ENCODE peak calls at places on chromosomes 7 and 10, in ten cellular contexts. W is tibial nerve, Q is GM12865, U is foreskin fibroblast, P is WERI-Rb-1, C is right atrium auricular region, F is kidney, G is astrocyte of the cerebellum, M is cardiac fibroblast, I is coronary artery. N is an unnamed sample.

GRCh38 chr10:32332299-32332750 is 14.6 kb downstream of the EPC1 start:
- DNase-seq in W (no peak), Q (peak), U (peak), P (no peak), C (no peak), F (no peak), G (no peak), M (peak), I (no peak), N (peak)

GRCh38 chr10:18473424-18474110 is 177.8 kb downstream of the NSUN6 start:
- DNase-seq in W (no peak), Q (no peak), U (no peak), P (no peak), C (no peak), F (no peak), G (no peak), M (peak), I (no peak), N (no peak)

GRCh38 chr10:3978174-3978573 is 193.2 kb upstream of the KLF6 start:
- DNase-seq in W (no peak), Q (no peak), U (peak), P (no peak), C (no peak), F (no peak), G (peak), M (peak), I (no peak), N (peak)

GRCh38 chr10:132642732-132643008 is 105.1 kb downstream of the INPP5A start:
- DNase-seq in W (no peak), Q (no peak), U (no peak), P (no peak), C (no peak), F (no peak), G (no peak), M (no peak), I (no peak), N (no peak)

GRCh38 chr10:18501198-18501597 is 150.2 kb downstream of the NSUN6 start:
- DNase-seq in W (no peak), Q (peak), U (peak), P (no peak), C (no peak), F (no peak), G (no peak), M (peak), I (no peak), N (no peak)

GRCh38 chr7:120926943-120927346 is 23.6 kb upstream of the ING3 start:
- DNase-seq in W (no peak), Q (no peak), U (no peak), P (no peak), C (no peak), F (no peak), G (no peak), M (no peak), I (no peak), N (no peak)

GRCh38 chr7:5426226-5426475 is 2.5 kb upstream of the TNRC18 start:
- DNase-seq in W (no peak), Q (no peak), U (peak), P (no peak), C (no peak), F (no peak), G (no peak), M (peak), I (no peak), N (peak)

GRCh38 chr10:65968871-65969270 is 957.0 kb upstream of the LRRTM3 start:
- DNase-seq in W (no peak), Q (no peak), U (no peak), P (no peak), C (no peak), F (no peak), G (no peak), M (no peak), I (no peak), N (no peak)

GRCh38 chr7:29873644-29874294 is 67.5 kb downstream of the WIPF3 start:
- DNase-seq in W (no peak), Q (no peak), U (no peak), P (no peak), C (no peak), F (no peak), G (no peak), M (no peak), I (no peak), N (peak)

GRCh38 chr10:103853428-103854264 is 1.7 kb downstream of the SH3PXD2A start:
- DNase-seq in W (no peak), Q (no peak), U (peak), P (no peak), C (no peak), F (no peak), G (no peak), M (no peak), I (no peak), N (no peak)

GRCh38 chr7:5041047-5041446 is 4.6 kb upstream of the RBAK start:
- DNase-seq in W (no peak), Q (no peak), U (no peak), P (no peak), C (no peak), F (no peak), G (no peak), M (no peak), I (no peak), N (no peak)

GRCh38 chr7:130982160-130982638 is 248.2 kb upstream of the KLF14 start:
- DNase-seq in W (no peak), Q (peak), U (peak), P (peak), C (no peak), F (no peak), G (no peak), M (peak), I (no peak), N (peak)

GRCh38 chr7:83466187-83466923 is 182.6 kb downstream of the SEMA3E start:
- DNase-seq in W (no peak), Q (no peak), U (no peak), P (no peak), C (no peak), F (no peak), G (no peak), M (no peak), I (no peak), N (no peak)

GRCh38 chr7:83465643-83466042 is 183.3 kb downstream of the SEMA3E start:
- DNase-seq in W (no peak), Q (no peak), U (no peak), P (no peak), C (no peak), F (no peak), G (no peak), M (no peak), I (no peak), N (no peak)

GRCh38 chr7:83468251-83468739 is 180.6 kb downstream of the SEMA3E start:
- DNase-seq in W (peak), Q (peak), U (peak), P (no peak), C (peak), F (peak), G (peak), M (peak), I (no peak), N (peak)

GRCh38 chr7:83467493-83467892 is 181.4 kb downstream of the SEMA3E start:
- DNase-seq in W (no peak), Q (no peak), U (no peak), P (no peak), C (no peak), F (no peak), G (no peak), M (no peak), I (no peak), N (no peak)

DNA sequence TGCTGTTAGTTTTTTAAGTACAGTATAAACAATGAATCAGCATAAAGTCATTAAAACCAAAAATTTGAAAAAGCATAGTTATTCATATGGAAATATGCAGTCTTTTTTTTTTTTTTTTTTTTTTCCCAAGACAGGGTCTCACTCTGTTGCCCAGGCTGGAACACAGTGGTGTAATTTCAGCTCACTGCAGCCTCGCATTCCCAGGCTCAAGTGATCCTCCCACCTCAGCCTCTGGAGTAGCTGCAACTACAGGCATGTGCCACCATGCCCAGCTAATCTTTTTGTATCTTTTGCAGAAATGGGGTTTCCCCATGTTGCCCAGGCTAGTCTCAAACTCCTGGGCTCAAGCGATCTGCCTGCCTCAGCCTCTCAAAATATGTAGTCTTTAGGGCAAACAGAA is 182.0 kb downstream of the SEMA3E start:
- DNase-seq in W (no peak), Q (no peak), U (no peak), P (no peak), C (no peak), F (no peak), G (no peak), M (no peak), I (no peak), N (no peak)
- H3K4me3 ChIP-seq in W (no peak), Q (no peak), U (no peak), P (no peak), C (no peak), F (no peak), G (no peak), M (no peak), I (no peak), N (no peak)

DNA sequence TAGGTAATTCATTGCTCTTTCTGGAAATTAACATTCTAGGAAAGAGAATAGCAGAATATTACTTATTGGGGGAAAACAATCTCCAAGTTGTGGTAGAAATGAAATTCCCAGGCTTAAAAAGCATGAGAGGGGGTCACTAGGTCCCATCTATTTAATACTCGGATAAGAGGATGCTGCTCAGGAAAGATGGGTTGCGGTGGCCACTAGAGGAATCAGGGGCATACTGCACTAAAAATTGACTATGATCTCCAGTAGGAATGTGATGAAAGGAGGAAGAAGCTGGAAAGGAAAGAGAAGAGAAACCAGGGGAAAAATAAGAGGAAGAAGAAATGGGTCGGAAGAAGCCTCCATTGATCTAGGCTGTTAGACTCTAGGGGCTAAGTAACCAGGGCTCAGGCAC is 192.8 kb downstream of the GPAM start:
- DNase-seq in W (no peak), Q (no peak), U (no peak), P (peak), C (no peak), F (no peak), G (no peak), M (peak), I (no peak), N (no peak)
- TF ChIP-seq CTCF in W (no peak), Q (no peak), U (no peak), P (peak), C (no peak), F (no peak), G (peak), M (peak), I (no peak), N (no peak)

DNA sequence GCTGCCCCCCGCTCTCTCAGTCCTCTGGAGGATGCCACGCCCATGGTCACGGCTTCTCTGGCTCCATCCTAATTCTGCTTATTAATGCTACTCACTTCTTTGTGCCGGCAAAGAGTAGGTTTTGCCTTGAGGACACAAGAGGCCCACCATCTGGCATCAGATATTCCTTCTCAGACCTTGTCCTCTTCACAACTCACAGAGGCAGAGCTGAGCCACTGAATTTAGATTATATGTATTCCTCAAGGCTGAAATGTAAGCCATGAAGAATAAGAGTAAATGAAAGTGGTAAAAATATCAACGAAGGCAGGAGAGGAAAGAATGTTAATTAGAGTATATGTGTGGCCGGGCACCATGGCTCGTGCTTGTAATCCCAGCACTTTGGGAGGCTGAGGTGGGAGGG is 6.5 kb downstream of the RBP4 start:
- DNase-seq in W (no peak), Q (no peak), U (no peak), P (no peak), C (no peak), F (no peak), G (no peak), M (no peak), I (no peak), N (no peak)
- H3K4me3 ChIP-seq in W (no peak), Q (no peak), U (no peak), P (no peak), C (no peak), F (no peak), G (no peak), M (no peak), I (no peak), N (no peak)

GRCh38 chr7:144672869-144673268 is 163.0 kb downstream of the TPK1 start:
- DNase-seq in W (no peak), Q (no peak), U (no peak), P (no peak), C (no peak), F (no peak), G (no peak), M (no peak), I (no peak), N (no peak)

GRCh38 chr7:144668503-144668902 is 167.3 kb downstream of the TPK1 start:
- DNase-seq in W (no peak), Q (no peak), U (no peak), P (no peak), C (no peak), F (no peak), G (no peak), M (no peak), I (no peak), N (no peak)

GRCh38 chr7:144671429-144671828 is 164.4 kb downstream of the TPK1 start:
- DNase-seq in W (no peak), Q (no peak), U (no peak), P (peak), C (no peak), F (no peak), G (no peak), M (no peak), I (no peak), N (no peak)

GRCh38 chr7:144674550-144674949 is 161.3 kb downstream of the TPK1 start:
- DNase-seq in W (no peak), Q (no peak), U (no peak), P (no peak), C (no peak), F (no peak), G (no peak), M (no peak), I (no peak), N (no peak)

GRCh38 chr7:144670251-144670650 is 165.6 kb downstream of the TPK1 start:
- DNase-seq in W (no peak), Q (no peak), U (no peak), P (no peak), C (no peak), F (no peak), G (no peak), M (peak), I (no peak), N (no peak)
- TF ChIP-seq CTCF in W (no peak), Q (no peak), U (no peak), P (no peak), C (no peak), F (no peak), G (no peak), M (no peak), I (no peak), N (no peak)

DNA sequence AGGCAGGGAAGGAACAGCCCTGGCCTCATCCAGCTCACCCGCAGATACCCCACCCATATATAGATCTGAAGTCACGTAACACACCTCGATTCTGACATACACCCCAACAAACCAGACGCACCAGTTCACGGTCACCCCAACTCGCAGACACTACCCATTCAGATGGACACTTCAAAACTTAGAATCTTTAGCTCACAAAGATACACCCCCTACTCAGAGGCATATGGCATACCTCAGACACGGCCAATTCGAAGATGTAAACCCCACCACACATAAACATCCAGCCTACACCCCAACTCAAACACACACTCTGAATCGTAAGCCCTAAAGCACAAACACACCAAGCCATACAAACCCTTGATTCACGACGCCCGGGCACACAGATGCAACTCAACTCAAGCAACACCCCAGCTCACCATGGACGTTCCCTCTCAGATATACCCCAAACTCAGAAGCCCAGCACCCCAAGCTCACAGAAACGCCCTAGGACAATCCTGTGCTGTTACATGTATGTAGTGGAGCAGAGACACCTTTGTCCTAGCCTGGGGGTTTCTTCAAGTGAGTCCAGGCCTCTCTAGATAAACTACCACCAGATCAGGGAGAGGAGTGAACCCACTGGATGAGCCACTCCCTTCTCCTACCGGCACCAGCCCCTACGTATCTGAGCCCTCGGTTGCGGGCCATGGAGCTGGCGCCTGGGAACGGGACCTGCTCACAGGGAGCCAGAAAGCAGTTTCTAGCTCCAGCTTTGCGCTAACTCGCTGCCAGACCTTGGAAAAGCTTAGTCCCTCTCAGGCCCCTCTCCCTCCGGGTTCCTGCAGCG is 8.8 kb downstream of the PSD start:
- DNase-seq in W (no peak), Q (no peak), U (peak), P (no peak), C (no peak), F (no peak), G (no peak), M (no peak), I (no peak), N (no peak)
- H3K4me3 ChIP-seq in W (peak), Q (no peak), U (peak), P (no peak), C (peak), F (no peak), G (peak), M (peak), I (peak), N (peak)

GRCh38 chr7:50793947-50794570 is 11.4 kb upstream of the GRB10 start:
- DNase-seq in W (no peak), Q (no peak), U (no peak), P (no peak), C (no peak), F (no peak), G (no peak), M (no peak), I (no peak), N (no peak)

GRCh38 chr7:50795253-50795652 is 12.6 kb upstream of the GRB10 start:
- DNase-seq in W (no peak), Q (no peak), U (no peak), P (no peak), C (no peak), F (no peak), G (no peak), M (no peak), I (no peak), N (no peak)

GRCh38 chr7:50792342-50793114 is 9.8 kb upstream of the GRB10 start:
- DNase-seq in W (no peak), Q (no peak), U (peak), P (peak), C (no peak), F (peak), G (no peak), M (peak), I (no peak), N (peak)

GRCh38 chr7:50791921-50792341 is 9.2 kb upstream of the GRB10 start:
- DNase-seq in W (no peak), Q (no peak), U (peak), P (no peak), C (no peak), F (no peak), G (no peak), M (peak), I (no peak), N (peak)

GRCh38 chr7:50793115-50793946 is 10.6 kb upstream of the GRB10 start:
- DNase-seq in W (peak), Q (no peak), U (peak), P (peak), C (no peak), F (peak), G (no peak), M (peak), I (peak), N (peak)
- TF ChIP-seq CTCF in W (no peak), Q (no peak), U (no peak), P (no peak), C (no peak), F (no peak), G (no peak), M (no peak), I (no peak), N (no peak)

GRCh38 chr10:60726253-60726652 is 52.0 kb upstream of the CDK1 start:
- DNase-seq in W (no peak), Q (no peak), U (no peak), P (no peak), C (no peak), F (no peak), G (no peak), M (no peak), I (no peak), N (no peak)

GRCh38 chr10:60729106-60729505 is 49.2 kb upstream of the CDK1 start:
- DNase-seq in W (no peak), Q (no peak), U (no peak), P (no peak), C (no peak), F (no peak), G (no peak), M (no peak), I (no peak), N (no peak)

GRCh38 chr10:60732240-60733188 is 45.8 kb upstream of the CDK1 start:
- DNase-seq in W (no peak), Q (peak), U (peak), P (peak), C (no peak), F (peak), G (no peak), M (no peak), I (no peak), N (no peak)

GRCh38 chr10:60731134-60731883 is 47.0 kb upstream of the CDK1 start:
- DNase-seq in W (no peak), Q (peak), U (no peak), P (no peak), C (no peak), F (no peak), G (no peak), M (no peak), I (no peak), N (peak)

GRCh38 chr10:60728056-60728455 is 50.2 kb upstream of the CDK1 start:
- DNase-seq in W (no peak), Q (no peak), U (no peak), P (no peak), C (no peak), F (no peak), G (no peak), M (no peak), I (no peak), N (no peak)
- H3K4me3 ChIP-seq in W (no peak), Q (no peak), U (no peak), P (no peak), C (no peak), F (no peak), G (no peak), M (no peak), I (no peak), N (no peak)

GRCh38 chr10:57849726-57850357 is 417.9 kb downstream of the IPMK start:
- DNase-seq in W (no peak), Q (no peak), U (peak), P (no peak), C (no peak), F (no peak), G (peak), M (peak), I (no peak), N (peak)
- TF ChIP-seq CTCF in W (no peak), Q (no peak), U (peak), P (no peak), C (no peak), F (peak), G (no peak), M (peak), I (no peak), N (peak)

DNA sequence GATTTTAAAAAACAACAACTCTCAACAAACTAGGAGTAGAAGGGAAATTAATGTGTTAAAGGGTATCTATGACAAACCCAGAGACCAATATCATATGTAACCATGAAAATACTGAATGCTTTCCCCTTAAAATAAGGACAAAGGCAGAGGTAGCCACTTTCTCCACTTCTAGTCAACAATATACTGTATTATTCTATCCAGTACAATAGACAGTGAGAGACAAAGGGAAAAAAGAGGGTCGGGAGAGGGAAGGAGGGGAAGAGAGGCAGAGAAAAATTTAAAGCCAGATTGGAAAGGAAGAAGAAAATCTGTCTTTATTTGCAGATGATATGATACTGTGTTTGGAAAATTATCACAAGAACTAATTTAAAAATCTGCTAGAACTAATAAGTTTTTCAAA is 39.1 kb upstream of the WDFY4 start:
- DNase-seq in W (no peak), Q (no peak), U (no peak), P (no peak), C (no peak), F (no peak), G (no peak), M (no peak), I (no peak), N (no peak)
- H3K4me3 ChIP-seq in W (no peak), Q (no peak), U (no peak), P (no peak), C (no peak), F (no peak), G (no peak), M (no peak), I (no peak), N (no peak)

GRCh38 chr10:7233259-7233991 is 177.4 kb downstream of the SFMBT2 start:
- DNase-seq in W (no peak), Q (no peak), U (no peak), P (no peak), C (no peak), F (no peak), G (no peak), M (no peak), I (no peak), N (peak)
- TF ChIP-seq CTCF in W (no peak), Q (no peak), U (no peak), P (no peak), C (no peak), F (no peak), G (no peak), M (no peak), I (no peak), N (no peak)